ENCODE peak calls at places on chromosomes 3 and 15, in four cellular contexts. Y is CD4-positive, alpha-beta T cell; U is uterus; X is fibroblast of the aortic adventitia. P is an unnamed sample.

GRCh38 chr3:373193-373784 is 176.7 kb downstream of the CHL1 start:
- DNase-seq in Y (no peak), U (no peak), X (no peak), P (no peak)

GRCh38 chr3:51379301-51379700 is 5.8 kb upstream of the MANF start:
- DNase-seq in Y (no peak), U (no peak), X (no peak), P (no peak)

GRCh38 chr15:39756806-39757522 is 25.7 kb downstream of the FSIP1 start:
- DNase-seq in Y (no peak), U (peak; percentile 36), X (peak; percentile 89), P (peak; percentile 57)

GRCh38 chr3:78659386-78659987 is 1108.3 kb downstream of the ROBO1 start:
- DNase-seq in Y (no peak), U (peak; percentile 44), X (peak; percentile 75), P (peak; percentile 23)

GRCh38 chr3:135473449-135473848 is 492.1 kb upstream of the PPP2R3A start:
- DNase-seq in Y (no peak), U (no peak), X (no peak), P (no peak)

GRCh38 chr3:107240183-107241091 is 136.8 kb upstream of the CCDC54 start:
- DNase-seq in Y (peak; percentile 46), U (peak; percentile 68), X (peak; percentile 80), P (peak; percentile 65)

GRCh38 chr3:163813935-163814334 is 1264.4 kb downstream of the SI start:
- DNase-seq in Y (no peak), U (no peak), X (no peak), P (no peak)

GRCh38 chr15:72873379-72874233 is 90.0 kb upstream of the ADPGK start:
- DNase-seq in Y (no peak), U (no peak), X (peak; percentile 23), P (no peak)

GRCh38 chr3:45178131-45179023 is 32.2 kb upstream of the CDCP1 start:
- DNase-seq in Y (no peak), U (no peak), X (peak; percentile 33), P (no peak)

GRCh38 chr3:118936811-118937210 is 97.8 kb downstream of the IGSF11 start:
- DNase-seq in Y (no peak), U (no peak), X (no peak), P (no peak)

GRCh38 chr3:102790742-102791141 is 355.9 kb downstream of the ZPLD1 start:
- DNase-seq in Y (no peak), U (no peak), X (no peak), P (no peak)

GRCh38 chr3:61877359-61877770 is 316.0 kb downstream of the PTPRG start:
- DNase-seq in Y (no peak), U (no peak), X (peak; percentile 58), P (no peak)

GRCh38 chr15:59346951-59347350 is 25.7 kb downstream of the MYO1E start:
- DNase-seq in Y (no peak), U (no peak), X (no peak), P (no peak)

GRCh38 chr3:21377366-21377765 is 373.6 kb downstream of the ZNF385D start:
- DNase-seq in Y (no peak), U (no peak), X (peak; percentile 41), P (no peak)

GRCh38 chr3:146093928-146094327 is 67.1 kb downstream of the PLOD2 start:
- DNase-seq in Y (no peak), U (peak; percentile 21), X (peak; percentile 38), P (no peak)

GRCh38 chr3:197399486-197399885 is 101.1 kb upstream of the DLG1 start:
- DNase-seq in Y (no peak), U (no peak), X (no peak), P (no peak)

GRCh38 chr3:193236990-193237389 is 4.0 kb upstream of the PLAAT1 start:
- DNase-seq in Y (no peak), U (no peak), X (no peak), P (no peak)

GRCh38 chr3:105564546-105565288 is 198.0 kb downstream of the ALCAM start:
- DNase-seq in Y (no peak), U (no peak), X (no peak), P (no peak)

GRCh38 chr3:118968111-118968510 is 66.5 kb downstream of the IGSF11 start:
- DNase-seq in Y (no peak), U (no peak), X (no peak), P (no peak)

GRCh38 chr15:40549894-40550293 is 14.9 kb downstream of the CCDC32 start:
- DNase-seq in Y (no peak), U (no peak), X (no peak), P (no peak)

GRCh38 chr3:14401692-14402303 is 608 bp upstream of the SLC6A6 start:
- DNase-seq in Y (no peak), U (no peak), X (no peak), P (no peak)

GRCh38 chr15:26020871-26021270 is 157.7 kb upstream of the ATP10A start:
- DNase-seq in Y (no peak), U (no peak), X (no peak), P (no peak)

GRCh38 chr15:63752979-63753378 is 80.8 kb downstream of the HERC1 start:
- DNase-seq in Y (no peak), U (no peak), X (no peak), P (no peak)

DNA sequence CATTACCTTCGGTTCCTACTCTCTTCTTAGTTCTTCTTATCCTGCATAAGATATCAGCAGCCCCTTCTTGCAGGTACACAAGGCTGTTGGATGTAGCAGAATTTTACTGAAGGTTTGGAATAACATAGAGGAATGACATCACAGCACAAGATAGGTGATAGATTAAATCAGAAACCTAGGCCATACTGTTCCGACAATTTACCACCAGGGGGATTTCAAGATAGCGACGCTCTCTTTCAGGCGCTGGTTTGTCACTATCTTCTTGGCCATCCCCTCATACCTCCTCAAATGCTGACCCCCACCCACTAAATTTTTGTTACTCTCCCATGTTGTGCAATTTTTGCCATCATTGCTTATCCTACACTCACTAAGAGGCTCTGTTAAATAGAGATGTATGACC is 3.5 kb downstream of the SIDT1 start:
- DNase-seq in Y (no peak), U (no peak), X (no peak), P (no peak)
- TF ChIP-seq CTCF in Y (peak; percentile 19), U (no peak), X (no peak), P (peak; percentile 64)

DNA sequence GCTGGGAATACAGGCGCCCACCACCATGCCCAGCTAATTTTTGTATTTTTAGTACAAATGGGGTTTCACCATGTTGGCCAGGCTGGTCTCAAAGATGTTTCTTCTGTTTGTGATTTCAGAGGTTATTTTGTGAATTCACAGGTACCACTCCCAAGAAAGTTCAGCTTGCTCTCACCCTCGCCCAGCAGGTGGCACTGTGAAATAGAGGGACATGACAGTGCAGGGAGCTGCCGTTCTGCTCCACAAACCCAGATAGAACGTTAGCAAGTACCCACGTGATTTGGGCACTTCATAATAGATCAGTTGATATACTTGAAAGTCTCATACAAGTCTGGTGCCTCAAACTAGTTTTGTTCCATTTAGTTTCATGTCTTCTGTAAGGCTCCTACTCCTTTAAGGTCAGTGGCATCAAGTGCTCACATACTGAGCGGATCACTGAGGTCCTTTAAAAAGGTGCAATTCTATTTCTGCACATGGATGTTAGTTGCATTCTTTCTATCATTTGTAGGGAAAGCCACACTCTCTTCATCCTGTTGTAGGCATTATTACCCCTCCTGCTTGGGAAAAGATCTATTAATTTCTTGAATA is 45.4 kb downstream of the FILIP1L start:
- DNase-seq in Y (peak; percentile 58), U (peak; percentile 77), X (peak; percentile 82), P (peak; percentile 77)
- TF ChIP-seq CTCF in Y (peak; percentile 76), U (peak; percentile 70), X (peak; percentile 75), P (peak; percentile 90)

GRCh38 chr3:159785276-159785675 is 203.4 kb upstream of the IL12A start:
- DNase-seq in Y (no peak), U (no peak), X (peak; percentile 59), P (no peak)

GRCh38 chr3:159779883-159780282 is 208.8 kb upstream of the IL12A start:
- DNase-seq in Y (no peak), U (no peak), X (no peak), P (no peak)

GRCh38 chr3:159783780-159784747 is 204.6 kb upstream of the IL12A start:
- DNase-seq in Y (no peak), U (no peak), X (no peak), P (no peak)

GRCh38 chr3:159782724-159783421 is 205.8 kb upstream of the IL12A start:
- DNase-seq in Y (no peak), U (no peak), X (no peak), P (no peak)

DNA sequence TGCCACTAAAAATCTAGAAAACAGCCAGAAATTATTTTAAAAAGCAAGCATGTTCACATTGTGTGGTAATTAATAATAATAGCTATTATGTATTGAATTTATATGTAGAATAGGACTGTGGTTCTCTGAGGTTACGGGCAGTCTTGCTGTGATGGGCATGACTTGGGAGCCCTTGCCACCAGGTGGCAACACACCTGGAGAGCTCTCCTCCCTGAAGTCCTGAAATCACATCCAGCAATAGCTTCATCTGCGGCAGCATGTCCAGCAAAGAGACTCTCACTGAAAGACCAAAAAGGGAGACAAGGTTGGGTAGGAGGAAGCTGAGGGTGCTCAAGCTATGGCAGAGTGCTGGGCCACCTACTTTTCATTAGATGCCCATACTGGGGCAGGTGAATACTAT is 206.8 kb upstream of the IL12A start:
- DNase-seq in Y (no peak), U (no peak), X (no peak), P (no peak)
- TF ChIP-seq CTCF in Y (no peak), U (no peak), X (no peak), P (no peak)

GRCh38 chr15:76235186-76235826 is 76.0 kb downstream of the ETFA start:
- DNase-seq in Y (no peak), U (no peak), X (peak; percentile 60), P (peak; percentile 70)
- TF ChIP-seq CTCF in Y (peak; percentile 62), U (peak; percentile 21), X (peak; percentile 41), P (peak; percentile 75)

DNA sequence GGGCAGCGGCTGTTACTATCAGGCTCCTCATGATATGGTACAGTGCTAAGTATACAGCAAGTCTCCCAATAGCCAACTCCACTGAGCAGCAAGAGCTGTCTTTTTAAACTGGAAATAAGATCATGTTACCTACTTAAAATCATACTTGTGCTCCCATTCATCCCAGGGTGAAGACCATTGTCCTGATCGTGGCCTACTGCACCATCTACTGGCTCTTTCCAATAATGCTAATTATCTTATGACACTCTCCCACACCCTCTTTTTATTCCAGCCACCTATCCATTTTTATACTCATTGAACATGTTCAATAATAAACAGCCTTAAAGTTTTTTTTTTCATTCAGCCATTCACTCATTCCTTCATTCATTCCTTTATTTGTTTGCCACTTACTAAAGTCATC is 117.7 kb downstream of the GBE1 start:
- DNase-seq in Y (no peak), U (no peak), X (peak; percentile 41), P (peak; percentile 40)
- TF ChIP-seq CTCF in Y (no peak), U (no peak), X (peak; percentile 26), P (peak; percentile 70)

GRCh38 chr15:91261345-91261744 is 161.3 kb downstream of the SV2B start:
- DNase-seq in Y (no peak), U (no peak), X (no peak), P (no peak)

GRCh38 chr15:91254766-91255165 is 154.7 kb downstream of the SV2B start:
- DNase-seq in Y (no peak), U (no peak), X (no peak), P (no peak)

GRCh38 chr15:91257755-91258435 is 157.8 kb downstream of the SV2B start:
- DNase-seq in Y (no peak), U (no peak), X (no peak), P (no peak)

GRCh38 chr15:91255788-91256187 is 155.7 kb downstream of the SV2B start:
- DNase-seq in Y (no peak), U (no peak), X (no peak), P (no peak)

GRCh38 chr15:91258436-91258779 is 158.4 kb downstream of the SV2B start:
- DNase-seq in Y (no peak), U (no peak), X (no peak), P (no peak)
- TF ChIP-seq CTCF in Y (no peak), U (no peak), X (no peak), P (peak; percentile 33)

GRCh38 chr3:28242519-28242918 is 1.1 kb downstream of the CMC1 start:
- DNase-seq in Y (no peak), U (no peak), X (no peak), P (no peak)
- TF ChIP-seq CTCF in Y (no peak), U (no peak), X (no peak), P (no peak)

GRCh38 chr3:123027292-123028232 is at the start of gene SEMA5B:
- DNase-seq in Y (no peak), U (peak; percentile 21), X (no peak), P (no peak)
- TF ChIP-seq CTCF in Y (peak; percentile 12), U (peak; percentile 33), X (peak; percentile 3), P (peak; percentile 41)

P was measured in HFFc6.